ENCODE peak calls at places on chromosomes 12 and 14, in four cellular contexts. One of them, this sample, is unnamed.

GRCh38 chr12:24880732-24881131 is 68.2 kb downstream of the BCAT1 start:
- DNase-seq in lung: no peak
- DNase-seq in pancreas: peak; percentile 54
- DNase-seq in fibroblast of lung: no peak
- DNase-seq in this sample: no peak

GRCh38 chr14:71225108-71225507 is 317.8 kb downstream of the PCNX1 start:
- DNase-seq in pancreas: no peak
- DNase-seq in lung: no peak
- DNase-seq in fibroblast of lung: no peak
- DNase-seq in this sample: no peak

GRCh38 chr12:92928431-92928961 is 599 bp downstream of the EEA1 start:
- DNase-seq in lung: peak; percentile 38
- DNase-seq in pancreas: no peak
- DNase-seq in fibroblast of lung: peak; percentile 12
- DNase-seq in this sample: peak; percentile 50

GRCh38 chr14:23386999-23387398 is 10.2 kb downstream of the CMTM5 start:
- DNase-seq in pancreas: no peak
- DNase-seq in fibroblast of lung: no peak
- DNase-seq in lung: no peak
- DNase-seq in this sample: no peak

GRCh38 chr14:78974691-78975090 is 804.5 kb downstream of the NRXN3 start:
- DNase-seq in pancreas: no peak
- DNase-seq in lung: no peak
- DNase-seq in fibroblast of lung: peak; percentile 50
- DNase-seq in this sample: no peak

GRCh38 chr12:7107181-7108041 is 1.6 kb downstream of the C1RL start:
- DNase-seq in lung: no peak
- DNase-seq in pancreas: no peak
- DNase-seq in fibroblast of lung: no peak
- DNase-seq in this sample: no peak

GRCh38 chr14:89445252-89445973 is 28.4 kb upstream of the FOXN3 start:
- DNase-seq in lung: no peak
- DNase-seq in fibroblast of lung: no peak
- DNase-seq in pancreas: no peak
- DNase-seq in this sample: no peak

GRCh38 chr14:90778468-90779255 is 37.6 kb downstream of the TTC7B start:
- DNase-seq in pancreas: no peak
- DNase-seq in lung: no peak
- DNase-seq in fibroblast of lung: no peak
- DNase-seq in this sample: no peak

GRCh38 chr12:34033628-34034296 is 11.5 kb downstream of the ALG10 start:
- DNase-seq in fibroblast of lung: peak; percentile 62
- DNase-seq in lung: no peak
- DNase-seq in pancreas: no peak
- DNase-seq in this sample: no peak

GRCh38 chr12:117202033-117202432 is 11.8 kb upstream of the FBXO21 start:
- DNase-seq in fibroblast of lung: no peak
- DNase-seq in pancreas: no peak
- DNase-seq in lung: no peak
- DNase-seq in this sample: no peak

GRCh38 chr12:27177716-27178115 is 66.4 kb upstream of the STK38L start:
- DNase-seq in fibroblast of lung: peak; percentile 64
- DNase-seq in pancreas: no peak
- DNase-seq in lung: no peak
- DNase-seq in this sample: no peak

GRCh38 chr14:95192306-95192705 is 35.0 kb upstream of the DICER1 start:
- DNase-seq in pancreas: no peak
- DNase-seq in lung: no peak
- DNase-seq in fibroblast of lung: no peak
- DNase-seq in this sample: no peak

GRCh38 chr12:71755146-71755892 is 656 bp downstream of the RAB21 start:
- DNase-seq in lung: peak; percentile 46
- DNase-seq in pancreas: peak; percentile 56
- DNase-seq in fibroblast of lung: peak; percentile 62
- DNase-seq in this sample: no peak

GRCh38 chr14:96038920-96039632 is at the start of gene C14orf132:
- DNase-seq in fibroblast of lung: peak; percentile 55
- DNase-seq in lung: peak; percentile 78
- DNase-seq in pancreas: peak; percentile 70
- DNase-seq in this sample: peak; percentile 66

GRCh38 chr12:49088190-49088931 is 6.2 kb downstream of the DHH start:
- DNase-seq in lung: peak; percentile 84
- DNase-seq in pancreas: peak; percentile 82
- DNase-seq in fibroblast of lung: peak; percentile 90
- DNase-seq in this sample: peak; percentile 60

GRCh38 chr12:93108958-93109357 is 179.9 kb upstream of the EEA1 start:
- DNase-seq in pancreas: no peak
- DNase-seq in lung: no peak
- DNase-seq in fibroblast of lung: no peak
- DNase-seq in this sample: no peak

GRCh38 chr14:60684203-60684602 is 34.9 kb upstream of the SIX1 start:
- DNase-seq in lung: no peak
- DNase-seq in fibroblast of lung: no peak
- DNase-seq in pancreas: no peak
- DNase-seq in this sample: no peak

GRCh38 chr14:58663494-58664111 is 25.8 kb downstream of the DACT1 start:
- DNase-seq in lung: no peak
- DNase-seq in fibroblast of lung: peak; percentile 57
- DNase-seq in pancreas: no peak
- DNase-seq in this sample: no peak

GRCh38 chr14:73786632-73786941 is 65.0 kb upstream of the PTGR2 start:
- DNase-seq in fibroblast of lung: peak; percentile 51
- DNase-seq in lung: no peak
- DNase-seq in pancreas: peak; percentile 58
- DNase-seq in this sample: peak; percentile 59

GRCh38 chr14:93953739-93954515 is 22.4 kb downstream of the ASB2 start:
- DNase-seq in fibroblast of lung: no peak
- DNase-seq in lung: no peak
- DNase-seq in pancreas: no peak
- DNase-seq in this sample: no peak

GRCh38 chr12:82862069-82862841 is 175.5 kb downstream of the TMTC2 start:
- DNase-seq in pancreas: no peak
- DNase-seq in lung: no peak
- DNase-seq in fibroblast of lung: no peak
- DNase-seq in this sample: no peak

GRCh38 chr14:37720131-37720530 is 124.7 kb downstream of the TTC6 start:
- DNase-seq in pancreas: no peak
- DNase-seq in fibroblast of lung: no peak
- DNase-seq in lung: no peak
- DNase-seq in this sample: no peak

GRCh38 chr14:93946104-93946503 is 19.0 kb downstream of the FAM181A start:
- DNase-seq in lung: no peak
- DNase-seq in fibroblast of lung: peak; percentile 27
- DNase-seq in pancreas: no peak
- DNase-seq in this sample: no peak

GRCh38 chr12:23028158-23028802 is 403.3 kb downstream of the ETNK1 start:
- DNase-seq in lung: no peak
- DNase-seq in fibroblast of lung: no peak
- DNase-seq in pancreas: no peak
- DNase-seq in this sample: no peak

DNA sequence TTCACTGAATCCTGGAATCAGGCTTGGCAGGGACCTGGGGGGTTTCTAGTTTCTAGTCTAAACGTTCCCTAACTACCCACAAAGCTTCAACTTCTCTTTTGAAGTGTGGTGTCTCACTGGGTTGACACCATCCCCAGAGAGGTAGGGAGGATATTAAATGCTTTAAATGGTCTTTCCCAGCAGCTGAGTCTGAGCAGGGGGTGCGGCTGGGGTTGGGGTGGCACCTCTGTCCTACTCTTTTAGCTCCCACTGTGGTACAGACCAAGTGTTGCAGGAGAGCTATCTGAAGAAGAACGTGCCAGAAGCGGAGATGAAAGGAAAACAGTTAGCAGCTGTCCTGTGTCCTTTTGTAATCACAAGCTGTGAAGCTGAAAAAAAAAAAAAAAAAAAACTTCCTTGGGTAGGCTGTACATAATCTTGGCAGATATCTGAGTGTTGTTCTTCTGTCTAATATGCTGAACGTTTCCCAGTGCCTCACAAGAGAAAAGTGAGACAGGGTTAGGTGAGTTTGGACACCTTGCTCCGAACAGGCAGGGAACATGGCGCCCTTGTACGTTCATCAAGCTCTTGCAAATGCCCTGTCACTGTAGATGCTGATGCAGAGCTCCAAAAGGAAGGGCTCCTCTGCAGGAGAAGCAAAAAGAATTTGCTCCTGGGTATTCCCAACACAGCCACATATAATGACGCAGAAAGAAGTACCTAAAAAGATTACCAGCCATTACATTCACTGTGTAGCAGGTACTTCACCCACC is 447.2 kb downstream of the APAF1 start:
- DNase-seq in fibroblast of lung: no peak
- DNase-seq in pancreas: no peak
- DNase-seq in lung: no peak
- DNase-seq in this sample: no peak
- H3K9me3 ChIP-seq in fibroblast of lung: no peaks in the 10 kb centered on the region
- H3K9me3 ChIP-seq in pancreas: no peaks in the 10 kb centered on the region
- H3K9me3 ChIP-seq in lung: no peaks in the 10 kb centered on the region
- H3K9me3 ChIP-seq in this sample: no peaks in the 10 kb centered on the region

GRCh38 chr14:68638056-68638816 is 154.6 kb downstream of the ZFP36L1 start:
- DNase-seq in lung: no peak
- DNase-seq in fibroblast of lung: peak; percentile 43
- DNase-seq in pancreas: no peak
- DNase-seq in this sample: no peak

GRCh38 chr14:68640293-68640574 is 152.6 kb downstream of the ZFP36L1 start:
- DNase-seq in fibroblast of lung: no peak
- DNase-seq in pancreas: no peak
- DNase-seq in lung: no peak
- DNase-seq in this sample: no peak

GRCh38 chr14:68637106-68638021 is 155.5 kb downstream of the ZFP36L1 start:
- DNase-seq in lung: no peak
- DNase-seq in fibroblast of lung: peak; percentile 62
- DNase-seq in pancreas: no peak
- DNase-seq in this sample: peak; percentile 54

GRCh38 chr14:68638817-68639517 is 153.9 kb downstream of the ZFP36L1 start:
- DNase-seq in pancreas: no peak
- DNase-seq in fibroblast of lung: no peak
- DNase-seq in lung: no peak
- DNase-seq in this sample: no peak

DNA sequence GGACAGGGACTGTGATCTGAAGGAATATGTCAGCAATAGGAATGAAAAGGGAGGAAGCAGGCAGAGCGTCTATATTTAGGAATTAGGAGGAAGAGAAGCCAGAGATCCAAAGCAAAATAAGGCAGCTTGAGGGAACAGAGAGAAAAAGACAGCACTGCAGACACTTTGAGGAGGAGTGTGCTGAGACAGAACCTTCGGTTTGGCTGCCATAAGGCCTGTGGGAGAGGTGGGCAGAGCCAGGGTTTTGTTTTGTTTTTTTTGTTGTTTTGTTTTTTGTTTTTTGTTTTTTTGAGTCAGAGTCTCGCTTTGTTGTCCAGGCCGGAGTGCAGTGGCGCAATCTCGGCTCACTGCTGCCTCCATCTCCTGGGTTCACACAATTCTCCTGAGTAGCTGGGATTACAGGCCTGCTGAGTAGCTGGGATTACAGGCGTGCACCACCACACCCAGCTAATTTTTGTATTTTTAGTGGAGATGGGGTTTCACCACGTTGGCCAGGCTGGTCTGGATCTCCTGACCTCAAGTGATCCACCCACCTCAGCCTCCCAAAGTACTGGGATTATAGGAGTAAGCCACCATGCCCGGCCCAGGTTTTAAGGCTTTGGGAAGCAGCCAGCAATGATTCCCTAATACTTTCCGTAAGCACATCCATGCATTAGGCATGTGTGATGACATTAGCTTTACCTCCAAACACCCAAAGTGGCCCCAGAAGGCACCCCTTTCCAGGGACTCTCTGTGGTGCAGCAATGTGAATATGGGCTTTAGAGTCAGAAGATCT is 153.2 kb downstream of the ZFP36L1 start:
- DNase-seq in fibroblast of lung: no peak
- DNase-seq in pancreas: no peak
- DNase-seq in lung: no peak
- DNase-seq in this sample: no peak
- H3K27me3 ChIP-seq in fibroblast of lung: no peaks in the 10 kb centered on the region
- H3K27me3 ChIP-seq in pancreas: no peaks in the 10 kb centered on the region
- H3K27me3 ChIP-seq in lung: no peaks in the 10 kb centered on the region
- H3K27me3 ChIP-seq in this sample: no peaks in the 10 kb centered on the region

GRCh38 chr12:94280063-94280462 is 131.7 kb downstream of the PLXNC1 start:
- DNase-seq in pancreas: no peak
- DNase-seq in lung: no peak
- DNase-seq in fibroblast of lung: no peak
- DNase-seq in this sample: no peak
- H3K36me3 ChIP-seq in pancreas: no peaks in the 10 kb centered on the region
- H3K36me3 ChIP-seq in lung: no peaks in the 10 kb centered on the region
- H3K36me3 ChIP-seq in fibroblast of lung: no peaks in the 10 kb centered on the region
- H3K36me3 ChIP-seq in this sample: no peaks in the 10 kb centered on the region

GRCh38 chr12:59158066-59158465 is 237.8 kb upstream of the LRIG3 start:
- DNase-seq in pancreas: no peak
- DNase-seq in fibroblast of lung: no peak
- DNase-seq in lung: no peak
- DNase-seq in this sample: no peak
- H3K9me3 ChIP-seq in pancreas: no peaks in the 10 kb centered on the region
- H3K9me3 ChIP-seq in fibroblast of lung: no peaks in the 10 kb centered on the region
- H3K9me3 ChIP-seq in lung: no peaks in the 10 kb centered on the region
- H3K9me3 ChIP-seq in this sample: peaks cover 37% of the 10 kb centered on the region

GRCh38 chr14:30272848-30273563 is 286.0 kb upstream of the G2E3 start:
- DNase-seq in pancreas: no peak
- DNase-seq in fibroblast of lung: no peak
- DNase-seq in lung: no peak
- DNase-seq in this sample: no peak
- H3K27me3 ChIP-seq in pancreas: no peaks in the 10 kb centered on the region
- H3K27me3 ChIP-seq in fibroblast of lung: no peaks in the 10 kb centered on the region
- H3K27me3 ChIP-seq in lung: no peaks in the 10 kb centered on the region
- H3K27me3 ChIP-seq in this sample: peaks cover 13% of the 10 kb centered on the region

GRCh38 chr12:96000858-96001257 is 4.7 kb upstream of the HAL start:
- DNase-seq in lung: no peak
- DNase-seq in pancreas: no peak
- DNase-seq in fibroblast of lung: no peak
- DNase-seq in this sample: no peak
- H3K36me3 ChIP-seq in lung: peaks cover 20% of the 10 kb centered on the region
- H3K36me3 ChIP-seq in pancreas: peaks cover 28% of the 10 kb centered on the region
- H3K36me3 ChIP-seq in fibroblast of lung: no peaks in the 10 kb centered on the region
- H3K36me3 ChIP-seq in this sample: peaks cover 58% of the 10 kb centered on the region

GRCh38 chr14:50795909-50796308 is 35.1 kb downstream of the NIN start:
- DNase-seq in fibroblast of lung: no peak
- DNase-seq in lung: no peak
- DNase-seq in pancreas: no peak
- DNase-seq in this sample: no peak
- H3K9me3 ChIP-seq in fibroblast of lung: no peaks in the 10 kb centered on the region
- H3K9me3 ChIP-seq in lung: no peaks in the 10 kb centered on the region
- H3K9me3 ChIP-seq in pancreas: no peaks in the 10 kb centered on the region
- H3K9me3 ChIP-seq in this sample: no peaks in the 10 kb centered on the region

GRCh38 chr14:54774824-54775223 is 127.8 kb downstream of the GCH1 start:
- DNase-seq in pancreas: no peak
- DNase-seq in lung: no peak
- DNase-seq in fibroblast of lung: no peak
- DNase-seq in this sample: no peak
- H3K27me3 ChIP-seq in pancreas: no peaks in the 10 kb centered on the region
- H3K27me3 ChIP-seq in lung: no peaks in the 10 kb centered on the region
- H3K27me3 ChIP-seq in fibroblast of lung: no peaks in the 10 kb centered on the region
- H3K27me3 ChIP-seq in this sample: no peaks in the 10 kb centered on the region